ENCODE peak calls at places on chromosome 21, in nine cellular contexts. Y, V, H, M, T, W, J, I and Z are unnamed samples. For H3K36me3, the result is how much of the 10 kb centered on the place peaks cover.

GRCh38 chr21:42569732-42570301 is 56.2 kb downstream of the SLC37A1 start:
- DNase-seq in T (no peak), Y (no peak), H (no peak), W (no peak), M (no peak), I (no peak), J (peak), V (no peak), Z (no peak)

GRCh38 chr21:14114251-14114650 is 96.5 kb downstream of the LIPI start:
- DNase-seq in W (no peak), M (no peak), I (no peak), J (no peak), V (no peak), T (no peak), Y (no peak), H (no peak), Z (no peak)

GRCh38 chr21:39088831-39089380 is 94.3 kb downstream of the PSMG1 start:
- DNase-seq in M (peak), W (no peak), T (no peak), V (peak), I (peak), Y (no peak), J (no peak), H (no peak), Z (no peak)

GRCh38 chr21:35423694-35424093 is 374.6 kb upstream of the RUNX1 start:
- DNase-seq in J (no peak), M (no peak), V (no peak), H (no peak), I (no peak), Y (no peak), T (no peak), W (no peak), Z (no peak)

GRCh38 chr21:42257091-42257760 is 38.3 kb downstream of the ABCG1 start:
- DNase-seq in I (no peak), W (no peak), T (no peak), M (no peak), Y (no peak), H (no peak), V (no peak), J (no peak), Z (no peak)

GRCh38 chr21:34554227-34554626 is 42.2 kb upstream of the KCNE1 start:
- DNase-seq in J (no peak), I (no peak), T (no peak), V (no peak), M (no peak), H (no peak), Y (no peak), W (no peak), Z (no peak)

GRCh38 chr21:42376338-42376982 is 10.1 kb upstream of the TFF1 start:
- DNase-seq in Y (no peak), H (no peak), V (no peak), W (no peak), J (no peak), T (no peak), M (no peak), I (peak), Z (no peak)

GRCh38 chr21:42830456-42831455 is 48.6 kb downstream of the WDR4 start:
- DNase-seq in V (no peak), J (no peak), T (no peak), I (no peak), H (no peak), Y (no peak), W (no peak), M (no peak), Z (no peak)

GRCh38 chr21:34802180-34802899 is 133.5 kb downstream of the CLIC6 start:
- DNase-seq in T (no peak), Y (no peak), W (no peak), V (no peak), I (no peak), H (no peak), M (no peak), J (no peak), Z (no peak)

GRCh38 chr21:28447453-28447852 is 545.2 kb downstream of the LTN1 start:
- DNase-seq in Y (no peak), J (no peak), H (no peak), I (no peak), W (no peak), M (no peak), T (no peak), V (peak), Z (no peak)

GRCh38 chr21:34129971-34130597 is 56.7 kb downstream of the MRPS6 start:
- DNase-seq in W (no peak), V (no peak), H (no peak), Y (peak), J (no peak), M (no peak), I (peak), T (no peak), Z (no peak)

GRCh38 chr21:28177008-28177603 is 815.6 kb downstream of the LTN1 start:
- DNase-seq in M (no peak), T (no peak), I (no peak), Y (no peak), H (no peak), V (no peak), J (no peak), W (no peak), Z (no peak)

GRCh38 chr21:39220150-39220549 is 36.9 kb upstream of the PSMG1 start:
- DNase-seq in H (no peak), T (no peak), M (no peak), V (no peak), Y (no peak), I (no peak), J (no peak), W (no peak), Z (no peak)

GRCh38 chr21:34072145-34073031 is 990 bp upstream of the MRPS6 start:
- DNase-seq in W (no peak), J (no peak), H (no peak), M (no peak), V (no peak), I (peak), Y (no peak), T (peak), Z (no peak)

GRCh38 chr21:33640697-33641338 is 723 bp downstream of the CRYZL1 start:
- DNase-seq in M (no peak), W (no peak), I (peak), V (no peak), J (no peak), Y (peak), T (no peak), H (no peak), Z (no peak)

GRCh38 chr21:37342046-37342632 is 24.4 kb upstream of the DYRK1A start:
- DNase-seq in I (no peak), Y (no peak), M (no peak), V (no peak), J (no peak), H (no peak), W (no peak), T (no peak), Z (no peak)

GRCh38 chr21:38804617-38805281 is 980 bp upstream of the ETS2 start:
- DNase-seq in J (peak), V (peak), Y (peak), H (peak), I (peak), W (no peak), T (peak), M (peak), Z (no peak)

GRCh38 chr21:32768530-32768929 is 3.0 kb downstream of the PAXBP1 start:
- DNase-seq in H (no peak), V (no peak), J (no peak), I (no peak), T (no peak), W (no peak), M (no peak), Y (no peak), Z (no peak)

GRCh38 chr21:41458559-41458958 is 32.5 kb downstream of the MX1 start:
- DNase-seq in W (no peak), M (no peak), J (no peak), Y (no peak), I (no peak), V (no peak), H (no peak), T (no peak), Z (no peak)

GRCh38 chr21:24204641-24205040 is 1402.6 kb downstream of the MRPL39 start:
- DNase-seq in Y (peak), J (no peak), M (no peak), W (no peak), I (no peak), T (no peak), V (no peak), H (no peak), Z (no peak)

GRCh38 chr21:14957836-14958235 is 107.0 kb downstream of the NRIP1 start:
- DNase-seq in Y (no peak), V (no peak), H (no peak), T (no peak), J (no peak), I (no peak), M (no peak), W (no peak), Z (no peak)

GRCh38 chr21:29265690-29266479 is 32.8 kb upstream of the BACH1 start:
- DNase-seq in T (no peak), W (no peak), H (no peak), V (peak), M (no peak), I (no peak), J (no peak), Y (no peak), Z (no peak)

GRCh38 chr21:28521932-28522826 is 470.5 kb downstream of the LTN1 start:
- DNase-seq in I (no peak), T (no peak), J (no peak), V (peak), Y (peak), H (no peak), M (peak), W (no peak), Z (no peak)

GRCh38 chr21:36716387-36716786 is 17.5 kb downstream of the SIM2 start:
- DNase-seq in M (no peak), V (no peak), I (no peak), J (no peak), W (no peak), H (no peak), T (no peak), Y (no peak), Z (no peak)

GRCh38 chr21:29163381-29164115 is 33.1 kb downstream of the MAP3K7CL start:
- DNase-seq in V (no peak), Y (no peak), T (no peak), M (no peak), J (no peak), H (peak), I (no peak), W (no peak), Z (no peak)

GRCh38 chr21:45067462-45068285 is 6.7 kb upstream of the ADARB1 start:
- DNase-seq in T (no peak), Y (peak), W (no peak), V (no peak), J (no peak), H (no peak), M (no peak), I (no peak), Z (no peak)

GRCh38 chr21:38990424-38990794 is 184.7 kb downstream of the ETS2 start:
- DNase-seq in W (no peak), Y (no peak), T (no peak), V (no peak), H (no peak), J (no peak), I (no peak), M (no peak), Z (no peak)

GRCh38 chr21:29302340-29302991 is 3.7 kb downstream of the BACH1 start:
- DNase-seq in W (no peak), M (no peak), Y (no peak), J (no peak), V (no peak), I (no peak), H (no peak), T (no peak), Z (no peak)

GRCh38 chr21:39445339-39446269 is at the start of gene LCA5L:
- DNase-seq in H (peak), T (peak), I (peak), W (peak), Y (peak), V (peak), J (peak), M (peak), Z (peak)

GRCh38 chr21:21226472-21226871 is 228.3 kb downstream of the NCAM2 start:
- DNase-seq in V (no peak), H (no peak), W (no peak), I (no peak), T (no peak), Y (no peak), J (no peak), M (no peak), Z (no peak)
- H3K36me3 ChIP-seq in V (under half), H (under half), W (under half), I (under half), T (under half), Y (under half), J (under half), M (under half), Z (under half)

GRCh38 chr21:16945580-16945979 is 567.3 kb upstream of the CXADR start:
- DNase-seq in W (no peak), J (no peak), V (no peak), Y (no peak), H (no peak), I (no peak), M (no peak), T (no peak), Z (no peak)

DNA sequence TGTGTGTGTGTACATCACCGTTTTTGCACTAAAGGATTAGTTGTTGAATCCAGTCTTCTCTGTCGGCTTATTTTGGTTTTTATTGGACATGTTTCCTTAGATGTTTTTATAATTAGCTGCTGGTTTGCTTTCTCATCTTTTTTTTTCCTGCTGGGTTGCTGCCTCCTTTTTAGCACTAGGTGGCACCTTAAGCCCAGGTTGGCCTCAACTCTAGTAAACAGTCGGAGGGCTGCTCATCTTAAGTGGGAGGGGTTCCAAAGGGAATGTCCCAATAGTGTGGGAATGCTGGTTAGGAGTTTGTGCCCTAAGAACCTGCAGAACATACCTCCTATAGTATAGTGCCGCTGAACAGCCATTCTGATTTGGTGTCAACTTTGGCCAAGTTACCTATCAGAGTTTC is 570.1 kb upstream of the CXADR start:
- DNase-seq in W (no peak), H (no peak), J (no peak), Y (peak), T (no peak), V (peak), M (no peak), I (peak), Z (no peak)
- TF ChIP-seq CTCF in W (no peak), H (peak), J (no peak), Y (peak), T (no peak), V (peak), M (no peak), I (peak), Z (no peak)

GRCh38 chr21:46255166-46255565 is 26.6 kb upstream of the LSS start:
- DNase-seq in I (no peak), M (no peak), J (no peak), H (no peak), W (no peak), T (no peak), Y (no peak), V (no peak), Z (no peak)
- H3K36me3 ChIP-seq in I (under half), M (under half), J (half or more), H (half or more), W (half or more), T (under half), Y (half or more), V (half or more), Z (half or more)

DNA sequence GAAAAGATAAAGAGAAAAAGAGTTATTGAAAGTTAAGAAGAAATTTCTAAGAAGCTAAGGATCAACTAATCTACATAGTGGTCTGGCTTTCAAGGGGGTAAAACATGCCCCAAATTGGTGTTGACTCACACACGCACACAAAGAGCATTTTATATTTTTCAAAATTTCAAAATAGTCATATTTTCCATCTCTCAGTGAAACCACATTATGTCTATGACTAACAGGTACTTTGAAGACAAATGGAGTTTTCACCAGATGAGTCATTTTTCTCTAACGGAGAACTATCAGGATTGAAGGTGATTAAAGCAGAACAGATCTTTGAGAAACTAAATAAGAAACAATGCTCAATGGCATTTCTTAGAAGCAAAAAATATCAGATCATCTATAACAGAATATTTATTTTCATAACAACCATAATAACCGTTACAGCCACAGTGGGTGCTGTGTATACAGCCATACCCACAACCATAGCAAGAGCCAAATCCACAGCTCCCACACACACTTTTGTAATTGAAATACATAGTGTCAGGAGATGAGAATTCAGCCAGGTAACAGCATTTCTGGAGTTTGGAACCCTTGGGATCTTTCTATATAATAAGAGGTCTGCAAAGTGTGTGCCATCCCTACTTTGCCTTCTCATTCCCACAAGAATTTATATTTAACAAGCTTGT is at the start of gene KRTAP21-3:
- DNase-seq in Y (no peak), M (no peak), I (no peak), V (no peak), H (no peak), T (no peak), J (no peak), W (no peak), Z (no peak)
- TF ChIP-seq CTCF in Y (no peak), M (no peak), I (no peak), V (no peak), H (no peak), T (no peak), J (no peak), W (no peak), Z (no peak)